ENCODE peak calls at places on chromosomes 3 and 15, in four cellular contexts. J is heart right ventricle, G is OCI-LY7, L is NCI-H2029. U is an unnamed sample.
A peak's percentile ranks its signal among the peaks of the same experiment; 100 is the strongest.

GRCh38 chr3:184566441-184567414 is 5.1 kb downstream of the EPHB3 start:
- DNase-seq in L (no peak), G (no peak), J (no peak), U (no peak)

GRCh38 chr3:169953462-169954141 is 13.0 kb upstream of the SEC62 start:
- DNase-seq in G (no peak), J (no peak), L (no peak), U (no peak)

GRCh38 chr3:187628169-187628568 is 42.0 kb downstream of the SST start:
- DNase-seq in L (no peak), G (no peak), J (no peak), U (no peak)

GRCh38 chr3:3476669-3477068 is 297.2 kb upstream of the CRBN start:
- DNase-seq in L (no peak), J (no peak), G (no peak), U (no peak)

GRCh38 chr15:63772531-63772930 is 61.2 kb downstream of the HERC1 start:
- DNase-seq in J (no peak), G (no peak), L (no peak), U (no peak)

GRCh38 chr15:77417642-77418041 is 2.3 kb downstream of the PEAK1 start:
- DNase-seq in J (no peak), G (no peak), L (no peak), U (no peak)

GRCh38 chr3:87436781-87437543 is 160.6 kb upstream of the POU1F1 start:
- DNase-seq in J (no peak), G (no peak), L (no peak), U (no peak)

GRCh38 chr3:127734754-127735473 is 62.2 kb downstream of the ABTB1 start:
- DNase-seq in G (peak; percentile 43), L (no peak), J (peak; percentile 51), U (no peak)

GRCh38 chr3:30112904-30113484 is 493.4 kb upstream of the TGFBR2 start:
- DNase-seq in J (no peak), L (peak; percentile 25), G (peak; percentile 45), U (no peak)

GRCh38 chr3:126655887-126656286 is 963 bp upstream of the TXNRD3 start:
- DNase-seq in J (no peak), G (no peak), L (no peak), U (no peak)

GRCh38 chr15:88493811-88494210 is 26.3 kb downstream of the MRPS11 start:
- DNase-seq in L (no peak), J (no peak), G (no peak), U (no peak)

GRCh38 chr3:171172070-171172469 is 145.6 kb upstream of the SLC2A2 start:
- DNase-seq in J (no peak), L (no peak), G (peak; percentile 8), U (no peak)

GRCh38 chr3:15263926-15264325 is 57.9 kb downstream of the CAPN7 start:
- DNase-seq in J (no peak), G (no peak), L (no peak), U (no peak)

GRCh38 chr15:51782357-51782896 is 31.0 kb downstream of the TMOD2 start:
- DNase-seq in G (peak; percentile 25), L (no peak), J (no peak), U (no peak)

GRCh38 chr3:115834068-115834467 is 210.8 kb downstream of the GAP43 start:
- DNase-seq in L (no peak), J (no peak), G (no peak), U (no peak)

GRCh38 chr3:150609988-150610387 is 6.9 kb downstream of the SELENOT start:
- DNase-seq in L (no peak), G (no peak), J (no peak), U (no peak)

GRCh38 chr3:189975376-189975990 is 145.2 kb downstream of the P3H2 start:
- DNase-seq in J (no peak), G (no peak), L (no peak), U (no peak)

GRCh38 chr15:78220713-78221112 is 13.7 kb downstream of the ACSBG1 start:
- DNase-seq in G (no peak), J (no peak), L (no peak), U (no peak)

GRCh38 chr3:61808526-61808925 is 247.2 kb downstream of the PTPRG start:
- DNase-seq in G (no peak), J (peak; percentile 81), L (no peak), U (no peak)

GRCh38 chr3:123406598-123406997 is 42.3 kb downstream of the ADCY5 start:
- DNase-seq in G (no peak), J (peak; percentile 89), L (peak; percentile 87), U (no peak)

GRCh38 chr3:127688416-127689265 is 15.9 kb downstream of the ABTB1 start:
- DNase-seq in J (no peak), G (no peak), L (peak; percentile 59), U (no peak)

GRCh38 chr3:113266738-113267137 is 55.4 kb downstream of the BOC start:
- DNase-seq in G (no peak), J (no peak), L (peak; percentile 80), U (no peak)

GRCh38 chr3:48596676-48597407 is 1.7 kb upstream of the COL7A1 start:
- DNase-seq in J (no peak), G (no peak), L (no peak), U (no peak)

GRCh38 chr3:20039082-20039764 is 1.0 kb upstream of the KAT2B start:
- DNase-seq in J (no peak), G (peak; percentile 35), L (no peak), U (no peak)

GRCh38 chr15:37813306-37813705 is 121.1 kb upstream of the TMCO5A start:
- DNase-seq in G (no peak), L (no peak), J (no peak), U (no peak)

GRCh38 chr3:9316881-9317341 is 45.9 kb upstream of the THUMPD3 start:
- DNase-seq in G (no peak), L (no peak), J (peak; percentile 17), U (no peak)

GRCh38 chr3:171000281-171000680 is 26.2 kb downstream of the SLC2A2 start:
- DNase-seq in G (no peak), L (no peak), J (no peak), U (no peak)

GRCh38 chr3:13200951-13201350 is 127.7 kb upstream of the IQSEC1 start:
- DNase-seq in G (peak; percentile 39), L (no peak), J (no peak), U (no peak)

GRCh38 chr3:8319935-8320634 is 181.5 kb upstream of the LMCD1 start:
- DNase-seq in G (no peak), J (no peak), L (no peak), U (no peak)

GRCh38 chr15:97993310-97993738 is 32.8 kb downstream of the ARRDC4 start:
- DNase-seq in G (no peak), L (no peak), J (peak; percentile 31), U (no peak)